ENCODE peak calls at places on chromosomes 16 and 17, in six cellular contexts. D, L, O, S, W and N are unnamed samples.
A peak's percentile ranks its signal among the peaks of the same experiment; 100 is the strongest.

GRCh38 chr17:83083368-83084201 is 4.2 kb downstream of the METRNL start:
- DNase-seq in L (no peak), W (no peak), S (peak; percentile 93), D (no peak), O (peak; percentile 56), N (no peak)

GRCh38 chr16:51261919-51262318 is 110.8 kb upstream of the SALL1 start:
- DNase-seq in O (no peak), W (no peak), S (no peak), D (no peak), L (no peak), N (no peak)

GRCh38 chr17:42850964-42851363 is at the start of gene AOC3:
- DNase-seq in S (no peak), D (no peak), L (no peak), O (no peak), W (peak; percentile 28), N (no peak)

GRCh38 chr17:29155966-29156338 is 24.2 kb downstream of the MYO18A start:
- DNase-seq in L (no peak), D (no peak), W (no peak), S (no peak), O (no peak), N (no peak)

GRCh38 chr17:41413353-41413752 is 11.0 kb downstream of the KRT37 start:
- DNase-seq in W (no peak), D (no peak), L (no peak), O (no peak), S (no peak), N (no peak)

GRCh38 chr17:77493901-77494663 is 353.3 kb downstream of the SEC14L1 start:
- DNase-seq in L (no peak), S (peak; percentile 32), O (no peak), W (no peak), D (no peak), N (no peak)

GRCh38 chr17:72126575-72127486 is 6.0 kb downstream of the SOX9 start:
- DNase-seq in L (peak; percentile 91), W (peak; percentile 95), S (peak; percentile 68), O (no peak), D (no peak), N (no peak)

GRCh38 chr16:84768061-84768797 is 51.6 kb upstream of the CRISPLD2 start:
- DNase-seq in D (no peak), S (peak; percentile 81), W (no peak), O (no peak), L (no peak), N (no peak)

GRCh38 chr16:55948230-55948629 is 73.1 kb upstream of the CES5A start:
- DNase-seq in L (no peak), O (no peak), S (no peak), W (no peak), D (peak; percentile 18), N (no peak)

GRCh38 chr17:18988546-18989173 is 15.9 kb downstream of the FAM83G start:
- DNase-seq in L (no peak), O (no peak), W (peak; percentile 94), S (no peak), D (no peak), N (no peak)

GRCh38 chr17:16040710-16041251 is 41.2 kb downstream of the TTC19 start:
- DNase-seq in D (no peak), L (no peak), W (peak; percentile 93), O (no peak), S (no peak), N (no peak)
- H3K36me3 ChIP-seq in D (peaks cover 72% of the 10 kb centered on the region), L (peaks cover 60% of the 10 kb centered on the region), W (peaks cover 74% of the 10 kb centered on the region), O (peaks cover 63% of the 10 kb centered on the region), S (peaks cover 63% of the 10 kb centered on the region), N (peaks cover 8% of the 10 kb centered on the region)

GRCh38 chr17:45284176-45285140 is 22.6 kb upstream of the SPATA32 start:
- DNase-seq in D (no peak), W (no peak), L (no peak), O (no peak), S (no peak), N (no peak)
- TF ChIP-seq SIN3A in D (no peak), W (no peak), L (no peak), O (no peak), S (no peak), N (no peak)

DNA sequence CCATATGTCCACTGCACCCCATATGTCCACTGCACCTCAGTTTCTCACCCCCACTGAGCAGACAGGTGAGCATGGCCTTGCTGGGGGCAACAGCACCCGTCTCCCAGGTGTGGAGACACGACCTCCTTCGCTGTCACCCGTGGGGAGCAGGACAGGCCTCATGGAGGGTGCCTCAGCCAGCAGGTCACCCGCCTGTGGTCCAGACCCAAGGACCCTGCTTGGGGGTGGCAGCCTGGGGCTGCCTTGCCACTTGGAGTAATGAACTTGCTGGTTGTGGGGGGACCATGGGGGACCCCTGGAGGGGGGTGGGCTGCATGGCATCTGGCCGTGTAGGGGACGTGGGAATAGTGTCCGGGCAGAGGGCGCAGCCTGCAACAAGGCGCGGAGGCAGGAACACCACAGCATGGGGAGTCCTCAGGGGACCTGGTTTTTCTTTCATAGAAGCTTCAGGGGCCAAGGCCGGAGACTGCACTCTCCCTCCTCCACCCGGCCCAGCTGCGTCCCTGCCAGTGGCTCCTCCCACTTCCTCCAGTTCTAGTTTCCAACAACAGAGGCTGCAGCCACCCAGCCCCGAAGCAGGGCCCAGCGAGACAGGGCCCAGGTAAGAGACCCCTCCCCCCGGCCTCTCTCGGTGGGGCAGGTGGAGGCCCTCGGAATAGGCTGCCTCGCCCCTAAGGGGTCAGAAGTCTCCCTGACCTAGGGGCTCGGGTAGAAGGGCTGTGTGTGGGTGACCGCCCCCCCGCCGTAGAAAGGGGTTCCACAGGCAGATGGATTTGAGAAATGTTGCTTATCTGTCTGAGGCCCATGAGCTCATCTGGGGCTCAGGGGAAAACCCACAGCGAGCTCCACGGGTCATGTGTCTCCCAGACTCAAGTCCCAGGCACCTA is at the start of gene NHLRC4:
- DNase-seq in L (no peak), S (peak; percentile 80), D (peak; percentile 93), O (no peak), W (peak; percentile 50), N (no peak)
- H3K4me3 ChIP-seq in L (no peak within 1 kb of the TSS), S (no peak within 1 kb of the TSS), D (peak within 1 kb of the TSS; percentile 33), O (no peak within 1 kb of the TSS), W (peak within 1 kb of the TSS; percentile 92), N (peak within 1 kb of the TSS; percentile 18)

GRCh38 chr16:11550651-11551498 is 35.8 kb downstream of the LITAF start:
- DNase-seq in D (no peak), O (no peak), L (no peak), S (no peak), W (no peak), N (no peak)
- H3K36me3 ChIP-seq in D (no peaks in the 10 kb centered on the region), O (peaks cover 82% of the 10 kb centered on the region), L (peaks cover 31% of the 10 kb centered on the region), S (peaks cover 17% of the 10 kb centered on the region), W (peaks cover 79% of the 10 kb centered on the region), N (no peaks in the 10 kb centered on the region)

GRCh38 chr16:1189455-1189854 is 35.6 kb downstream of the TPSG1 start:
- DNase-seq in O (no peak), W (no peak), L (no peak), D (no peak), S (no peak), N (no peak)

GRCh38 chr16:1184980-1185379 is 32.1 kb downstream of the CACNA1H start:
- DNase-seq in W (no peak), L (no peak), O (no peak), S (no peak), D (no peak), N (no peak)

GRCh38 chr16:1192384-1193073 is 32.5 kb downstream of the TPSG1 start:
- DNase-seq in W (peak; percentile 15), L (no peak), S (no peak), D (no peak), O (no peak), N (no peak)

GRCh38 chr16:1184156-1184868 is 31.4 kb downstream of the CACNA1H start:
- DNase-seq in S (no peak), D (no peak), W (peak; percentile 76), O (no peak), L (no peak), N (no peak)

GRCh38 chr16:1188781-1189189 is 35.9 kb downstream of the CACNA1H start:
- DNase-seq in L (no peak), W (no peak), S (no peak), D (peak; percentile 72), O (peak; percentile 17), N (no peak)
- TF ChIP-seq SIN3A in L (no peak), W (no peak), S (no peak), D (no peak), O (peak; percentile 73), N (no peak)